ENCODE peak calls at places on chromosome 9, in four cellular contexts. S is A549, U is stomach, R is sigmoid colon. C is an unnamed sample. For H3K4me1, the result is how much of the 10 kb centered on the place peaks cover.

GRCh38 chr9:73179594-73179993 is 27.9 kb downstream of the ANXA1 start:
- DNase-seq in U (no peak), S (no peak), R (no peak), C (no peak)

GRCh38 chr9:128254855-128255759 is 20.7 kb downstream of the GOLGA2 start:
- DNase-seq in R (peak), S (peak), U (peak), C (peak)

GRCh38 chr9:128034821-128035764 is 32.0 kb downstream of the NAIF1 start:
- DNase-seq in S (peak), U (peak), R (peak), C (peak)

GRCh38 chr9:133512253-133513213 is 12.2 kb downstream of the MYMK start:
- DNase-seq in S (no peak), R (no peak), U (no peak), C (no peak)

GRCh38 chr9:133702798-133703570 is 35.2 kb downstream of the SARDH start:
- DNase-seq in R (peak), S (no peak), U (no peak), C (peak)

GRCh38 chr9:14910178-14910805 is at the start of gene FREM1:
- DNase-seq in S (no peak), R (peak), U (no peak), C (peak)

GRCh38 chr9:129326061-129327005 is 148.3 kb upstream of the IER5L start:
- DNase-seq in R (no peak), S (no peak), U (no peak), C (peak)

GRCh38 chr9:86368871-86369521 is 14.8 kb upstream of the TUT7 start:
- DNase-seq in S (no peak), R (no peak), U (no peak), C (no peak)

GRCh38 chr9:129237195-129237611 is 59.1 kb upstream of the IER5L start:
- DNase-seq in U (no peak), S (peak), R (no peak), C (peak)

GRCh38 chr9:113651896-113652295 is 188.4 kb downstream of the RGS3 start:
- DNase-seq in U (no peak), R (peak), S (no peak), C (no peak)

GRCh38 chr9:135116892-135117680 is 29.6 kb downstream of the OLFM1 start:
- DNase-seq in S (no peak), R (no peak), U (no peak), C (no peak)

GRCh38 chr9:133115604-133116345 is 5.3 kb downstream of the RALGDS start:
- DNase-seq in S (no peak), R (peak), U (no peak), C (no peak)

GRCh38 chr9:129597355-129598088 is 23.4 kb downstream of the C9orf50 start:
- DNase-seq in U (peak), S (peak), R (peak), C (peak)

GRCh38 chr9:111926421-111926875 is 29.8 kb downstream of the UGCG start:
- DNase-seq in S (no peak), U (no peak), R (peak), C (no peak)

GRCh38 chr9:127336708-127337352 is 60.1 kb upstream of the SLC2A8 start:
- DNase-seq in R (peak), S (peak), U (peak), C (peak)

GRCh38 chr9:29209748-29210276 is 1636.5 kb upstream of the C9orf72 start:
- DNase-seq in U (no peak), R (no peak), S (no peak), C (no peak)

GRCh38 chr9:33942471-33943083 is 106.1 kb downstream of the UBAP2 start:
- DNase-seq in S (peak), U (no peak), R (no peak), C (no peak)

GRCh38 chr9:6230037-6230778 is 14.6 kb downstream of the IL33 start:
- DNase-seq in U (no peak), S (no peak), R (no peak), C (no peak)

GRCh38 chr9:117734523-117735314 is 30.5 kb downstream of the TLR4 start:
- DNase-seq in R (no peak), S (no peak), U (no peak), C (no peak)

GRCh38 chr9:137487454-137488329 is 28.6 kb upstream of the NSMF start:
- DNase-seq in S (no peak), R (peak), U (no peak), C (peak)

GRCh38 chr9:82781965-82782392 is 281.0 kb downstream of the RASEF start:
- DNase-seq in S (no peak), U (no peak), R (no peak), C (no peak)

GRCh38 chr9:79902937-79903600 is 331.3 kb downstream of the TLE4 start:
- DNase-seq in S (no peak), R (no peak), U (no peak), C (no peak)
- TF ChIP-seq EP300 in S (no peak), R (no peak), U (no peak), C (no peak)

GRCh38 chr9:79480639-79481038 is 91.1 kb upstream of the TLE4 start:
- DNase-seq in R (no peak), U (no peak), S (no peak), C (no peak)

GRCh38 chr9:79482078-79482477 is 89.7 kb upstream of the TLE4 start:
- DNase-seq in R (no peak), S (no peak), U (no peak), C (no peak)

GRCh38 chr9:79489241-79490000 is 82.3 kb upstream of the TLE4 start:
- DNase-seq in S (peak), R (no peak), U (no peak), C (no peak)

GRCh38 chr9:79490657-79491250 is 81.0 kb upstream of the TLE4 start:
- DNase-seq in S (no peak), U (no peak), R (no peak), C (no peak)

DNA sequence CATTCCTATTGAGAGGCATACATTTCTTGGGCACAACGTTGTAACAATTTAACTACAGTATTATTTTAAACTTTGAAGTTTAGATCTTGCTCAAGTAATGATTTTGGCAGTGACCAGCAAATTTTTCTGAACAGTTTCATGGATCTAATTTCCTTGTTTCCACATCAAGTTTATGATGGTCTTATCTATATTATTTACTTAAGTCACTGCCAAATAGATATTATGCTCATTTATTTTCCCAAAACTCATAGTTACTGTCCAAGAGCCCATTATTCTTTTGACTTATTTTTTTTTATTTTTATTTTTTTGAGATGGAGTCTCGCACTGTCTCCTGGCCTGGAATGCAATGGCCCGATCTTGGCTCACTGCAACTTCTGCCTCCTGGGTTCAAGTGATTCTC is 86.5 kb upstream of the TLE4 start:
- DNase-seq in S (no peak), R (no peak), U (no peak), C (no peak)
- TF ChIP-seq POLR2A in S (no peak), R (no peak), U (no peak), C (no peak)

DNA sequence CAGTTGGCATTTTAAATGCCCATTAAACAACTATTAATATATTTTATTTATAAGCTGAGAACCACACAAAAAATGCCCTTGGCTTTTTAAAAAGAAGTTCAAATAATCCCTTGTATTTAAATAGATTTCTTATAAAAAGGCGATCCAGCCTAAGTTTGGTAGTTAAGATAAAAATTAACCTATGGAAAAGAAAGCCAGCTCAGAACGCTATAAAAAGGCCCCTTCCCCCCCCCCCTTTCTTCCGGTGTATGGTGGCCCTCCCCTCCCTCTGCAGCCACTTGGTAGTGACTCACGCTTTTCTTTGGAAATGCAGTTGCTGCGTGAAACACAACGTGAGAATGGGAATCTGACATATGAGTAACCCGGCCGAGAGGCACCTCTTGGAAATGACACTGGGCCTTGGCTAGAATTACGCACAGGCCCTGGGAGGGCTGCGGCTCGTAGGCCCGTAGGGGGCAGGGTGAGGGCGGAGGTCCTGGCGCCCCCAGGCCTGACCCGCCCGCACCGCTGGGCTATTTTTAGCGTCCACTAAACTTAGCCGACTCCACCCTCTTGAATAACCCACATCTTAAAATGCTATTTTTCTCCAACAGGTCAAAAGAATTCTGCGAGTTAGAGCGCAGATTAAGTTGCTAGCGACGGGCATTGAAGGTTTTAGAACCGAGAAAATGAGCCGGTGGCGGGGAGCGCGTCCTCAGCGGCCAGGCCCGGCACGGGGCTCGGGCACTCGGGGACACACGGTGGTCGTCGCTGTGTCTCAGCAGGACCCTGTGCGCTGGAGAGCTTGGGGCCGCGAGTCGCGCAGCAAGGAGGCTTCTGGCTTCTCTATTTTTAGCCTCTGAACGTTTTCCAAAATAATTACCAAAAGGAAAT is 168.7 kb downstream of the AUH start:
- DNase-seq in R (peak), U (peak), S (peak), C (peak)
- H3K4me1 ChIP-seq in R (under half), U (under half), S (under half), C (under half)

GRCh38 chr9:120913673-120914266 is 12.8 kb downstream of the TRAF1 start:
- DNase-seq in R (no peak), U (no peak), S (no peak), C (no peak)

GRCh38 chr9:120912958-120913672 is 13.5 kb downstream of the TRAF1 start:
- DNase-seq in R (no peak), U (no peak), S (no peak), C (no peak)

GRCh38 chr9:120909904-120910303 is 16.7 kb downstream of the TRAF1 start:
- DNase-seq in U (no peak), R (no peak), S (no peak), C (no peak)

GRCh38 chr9:120910643-120911042 is 16.0 kb downstream of the TRAF1 start:
- DNase-seq in U (no peak), R (no peak), S (no peak), C (no peak)

DNA sequence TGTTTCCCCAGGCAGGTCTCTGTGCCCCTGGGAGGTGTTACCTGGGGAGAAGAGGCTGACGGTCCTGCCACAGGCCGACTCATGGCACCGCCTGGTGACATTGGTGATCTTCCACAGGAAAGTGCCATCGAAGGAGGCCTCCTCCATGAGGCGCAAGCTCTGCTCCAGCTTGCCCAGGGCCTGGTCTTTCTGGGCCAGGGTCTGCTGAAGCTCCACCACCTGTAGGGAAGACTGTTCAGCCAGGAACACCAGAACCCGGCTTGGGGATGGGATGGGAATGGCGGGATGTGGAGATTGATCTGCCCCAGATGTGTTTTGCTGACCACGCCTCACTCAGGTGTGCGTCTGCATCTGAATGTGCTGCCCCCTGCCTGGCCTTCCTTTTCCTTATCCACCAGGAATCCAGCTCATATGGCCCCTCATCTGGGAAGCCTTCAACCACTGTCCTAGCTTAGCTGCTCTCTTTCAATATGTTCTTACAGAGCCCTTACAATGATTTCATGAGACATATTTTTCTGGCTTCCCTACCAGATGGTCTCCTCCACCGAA is 15.2 kb downstream of the TRAF1 start:
- DNase-seq in U (no peak), R (no peak), S (no peak), C (no peak)
- TF ChIP-seq EP300 in U (no peak), R (no peak), S (no peak), C (no peak)

GRCh38 chr9:105299190-105299854 is 54.9 kb downstream of the SLC44A1 start:
- DNase-seq in U (peak), S (peak), R (no peak), C (no peak)
- TF ChIP-seq POLR2A in U (no peak), S (no peak), R (no peak), C (no peak)

GRCh38 chr9:93950619-93951601 is 4.2 kb downstream of the BARX1 start:
- DNase-seq in R (no peak), U (peak), S (no peak), C (no peak)
- H3K4me1 ChIP-seq in R (under half), U (under half), S (under half), C (under half)